ENCODE peak calls at places on chromosomes 2 and 18, in nine cellular contexts. F is fibroblast of lung, X is heart left ventricle, D is breast epithelium, U is substantia nigra, V is colonic mucosa, J is MM.1S, S is tibial nerve, G is prostate gland. M is an unnamed sample.

GRCh38 chr2:190911813-190912212 is 31.2 kb downstream of the GLS start:
- DNase-seq in F (peak), X (no peak), D (no peak), U (no peak), V (no peak), J (no peak), S (no peak), G (no peak), M (no peak)

GRCh38 chr2:222797871-222798270 is 63.0 kb upstream of the ACSL3 start:
- DNase-seq in F (no peak), X (no peak), D (no peak), U (no peak), V (no peak), J (no peak), S (no peak), G (no peak), M (no peak)

GRCh38 chr2:12090590-12090989 is 344.2 kb downstream of the LPIN1 start:
- DNase-seq in F (peak), X (no peak), D (no peak), U (no peak), V (no peak), J (no peak), S (no peak), G (no peak), M (no peak)

GRCh38 chr2:112692496-112692911 is 28.3 kb upstream of the NT5DC4 start:
- DNase-seq in F (peak), X (no peak), D (peak), U (no peak), V (peak), J (peak), S (no peak), G (peak), M (no peak)

GRCh38 chr2:83971547-83971946 is 487.5 kb downstream of the SUCLG1 start:
- DNase-seq in F (no peak), X (no peak), D (no peak), U (no peak), V (no peak), J (no peak), S (no peak), G (no peak), M (no peak)

GRCh38 chr2:198656869-198657268 is 800.9 kb downstream of the SATB2 start:
- DNase-seq in F (no peak), X (no peak), D (no peak), U (no peak), V (no peak), J (no peak), S (no peak), G (no peak), M (no peak)

GRCh38 chr2:138094031-138094430 is 129.8 kb downstream of the HNMT start:
- DNase-seq in F (no peak), X (no peak), D (no peak), U (no peak), V (no peak), J (no peak), S (no peak), G (no peak), M (no peak)

GRCh38 chr18:44765451-44765850 is 84.8 kb downstream of the SETBP1 start:
- DNase-seq in F (no peak), X (no peak), D (no peak), U (no peak), V (no peak), J (no peak), S (no peak), G (no peak), M (no peak)

GRCh38 chr2:111135910-111136297 is 15.2 kb downstream of the BCL2L11 start:
- DNase-seq in F (peak), X (no peak), D (peak), U (no peak), V (no peak), J (no peak), S (no peak), G (no peak), M (no peak)

GRCh38 chr2:240386321-240386720 is 49.1 kb upstream of the GPC1 start:
- DNase-seq in F (no peak), X (peak), D (no peak), U (no peak), V (no peak), J (no peak), S (no peak), G (no peak), M (no peak)

GRCh38 chr18:48293954-48294893 is 115.0 kb downstream of the ZBTB7C start:
- DNase-seq in F (peak), X (no peak), D (peak), U (no peak), V (no peak), J (no peak), S (no peak), G (no peak), M (no peak)

GRCh38 chr2:133434962-133435668 is 133.1 kb downstream of the NCKAP5 start:
- DNase-seq in F (peak), X (peak), D (peak), U (no peak), V (no peak), J (no peak), S (no peak), G (no peak), M (no peak)

GRCh38 chr18:6210349-6211173 is 204.2 kb downstream of the L3MBTL4 start:
- DNase-seq in F (no peak), X (no peak), D (no peak), U (no peak), V (no peak), J (no peak), S (no peak), G (no peak), M (no peak)

GRCh38 chr2:143994936-143995335 is 525.0 kb downstream of the ZEB2 start:
- DNase-seq in F (no peak), X (no peak), D (no peak), U (no peak), V (no peak), J (no peak), S (no peak), G (no peak), M (no peak)

GRCh38 chr2:130252880-130253645 is 54.8 kb upstream of the TUBA3E start:
- DNase-seq in F (no peak), X (peak), D (no peak), U (no peak), V (peak), J (no peak), S (no peak), G (no peak), M (no peak)

GRCh38 chr18:8623549-8624106 is 14.4 kb downstream of the RAB12 start:
- DNase-seq in F (no peak), X (peak), D (no peak), U (no peak), V (peak), J (peak), S (no peak), G (no peak), M (peak)

GRCh38 chr18:56068030-56068671 is 480.2 kb upstream of the TCF4 start:
- DNase-seq in F (peak), X (no peak), D (no peak), U (no peak), V (no peak), J (no peak), S (no peak), G (no peak), M (no peak)

GRCh38 chr2:9285921-9286320 is 79.3 kb downstream of the ASAP2 start:
- DNase-seq in F (no peak), X (no peak), D (no peak), U (no peak), V (no peak), J (no peak), S (no peak), G (no peak), M (no peak)

GRCh38 chr2:63581266-63581961 is 6.9 kb downstream of the WDPCP start:
- DNase-seq in F (peak), X (no peak), D (no peak), U (no peak), V (no peak), J (no peak), S (no peak), G (no peak), M (no peak)

GRCh38 chr2:61011649-61012048 is 5.9 kb upstream of the PEX13 start:
- DNase-seq in F (peak), X (no peak), D (no peak), U (no peak), V (no peak), J (no peak), S (no peak), G (no peak), M (no peak)

GRCh38 chr2:172708247-172708646 is 27.4 kb upstream of the RAPGEF4 start:
- DNase-seq in F (no peak), X (no peak), D (no peak), U (no peak), V (no peak), J (no peak), S (no peak), G (no peak), M (no peak)

GRCh38 chr2:120820885-120821279 is 85.2 kb downstream of the GLI2 start:
- DNase-seq in F (peak), X (no peak), D (peak), U (no peak), V (no peak), J (peak), S (no peak), G (no peak), M (no peak)

GRCh38 chr2:172783091-172783898 is 47.6 kb downstream of the RAPGEF4 start:
- DNase-seq in F (peak), X (no peak), D (peak), U (no peak), V (no peak), J (no peak), S (no peak), G (peak), M (no peak)

GRCh38 chr2:202104286-202104870 is 31.3 kb downstream of the KIAA2012 start:
- DNase-seq in F (peak), X (no peak), D (no peak), U (no peak), V (peak), J (peak), S (no peak), G (no peak), M (no peak)

GRCh38 chr2:16050261-16051045 is 110.1 kb downstream of the MYCN start:
- DNase-seq in F (no peak), X (no peak), D (no peak), U (no peak), V (no peak), J (no peak), S (no peak), G (no peak), M (no peak)
- H3K27ac ChIP-seq in F (no peak), X (no peak), D (no peak), U (peak), V (no peak), J (no peak), S (no peak), G (no peak), M (no peak)

GRCh38 chr2:197158591-197159550 is 151.7 kb downstream of the ANKRD44 start:
- DNase-seq in F (peak), X (no peak), D (no peak), U (no peak), V (no peak), J (no peak), S (no peak), G (no peak), M (no peak)
- H3K27ac ChIP-seq in F (no peak), X (no peak), D (peak), U (no peak), V (peak), J (no peak), S (no peak), G (no peak), M (peak)

DNA sequence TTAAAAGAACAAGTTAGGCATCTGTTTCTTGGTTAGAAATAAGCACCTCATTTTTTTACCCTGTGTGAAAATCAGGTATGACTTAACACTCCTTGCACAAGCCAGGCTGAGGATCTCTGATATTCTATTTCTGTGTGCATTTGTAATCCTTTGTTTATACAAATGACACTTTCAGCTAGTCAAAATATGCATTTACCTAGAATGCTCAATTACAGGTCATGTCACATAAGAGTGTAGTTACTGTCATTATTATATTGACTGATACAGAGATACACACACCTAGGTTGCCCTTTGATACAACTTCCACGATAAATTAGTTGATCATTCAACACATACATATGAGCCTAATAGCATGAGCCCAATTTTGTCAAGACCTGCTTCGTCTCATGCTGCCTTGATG is 144.3 kb downstream of the CHST9 start:
- DNase-seq in F (no peak), X (no peak), D (no peak), U (no peak), V (no peak), J (no peak), S (no peak), G (no peak), M (no peak)
- H3K27ac ChIP-seq in F (no peak), X (no peak), D (no peak), U (no peak), V (no peak), J (no peak), S (no peak), G (no peak), M (no peak)

DNA sequence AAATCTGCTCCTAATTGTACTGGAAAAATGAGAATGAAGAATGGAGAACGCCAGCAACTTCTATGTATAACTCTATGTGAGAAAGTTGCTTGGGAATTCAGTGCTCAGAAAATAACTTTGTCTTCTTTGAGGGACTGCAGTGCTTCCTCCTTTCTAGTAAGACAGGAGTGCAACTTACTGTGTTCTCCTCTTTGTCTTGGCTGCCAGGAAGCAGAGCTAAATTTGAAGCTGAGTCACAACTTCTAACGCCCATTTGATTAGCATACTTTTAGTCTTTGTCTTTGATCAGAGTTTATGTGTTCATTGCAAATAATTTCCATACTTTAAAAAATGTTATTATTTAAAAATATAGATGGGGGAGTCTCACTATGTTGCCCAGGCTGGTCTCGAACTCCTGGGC is 6.6 kb downstream of the ARHGAP25 start:
- DNase-seq in F (peak), X (no peak), D (no peak), U (no peak), V (peak), J (no peak), S (no peak), G (no peak), M (no peak)
- H3K27ac ChIP-seq in F (no peak), X (no peak), D (no peak), U (no peak), V (peak), J (no peak), S (peak), G (no peak), M (no peak)

GRCh38 chr2:189181706-189182105 is 2.1 kb upstream of the COL5A2 start:
- DNase-seq in F (no peak), X (no peak), D (no peak), U (no peak), V (no peak), J (no peak), S (no peak), G (no peak), M (no peak)
- H3K27ac ChIP-seq in F (no peak), X (no peak), D (no peak), U (no peak), V (no peak), J (no peak), S (no peak), G (no peak), M (no peak)

DNA sequence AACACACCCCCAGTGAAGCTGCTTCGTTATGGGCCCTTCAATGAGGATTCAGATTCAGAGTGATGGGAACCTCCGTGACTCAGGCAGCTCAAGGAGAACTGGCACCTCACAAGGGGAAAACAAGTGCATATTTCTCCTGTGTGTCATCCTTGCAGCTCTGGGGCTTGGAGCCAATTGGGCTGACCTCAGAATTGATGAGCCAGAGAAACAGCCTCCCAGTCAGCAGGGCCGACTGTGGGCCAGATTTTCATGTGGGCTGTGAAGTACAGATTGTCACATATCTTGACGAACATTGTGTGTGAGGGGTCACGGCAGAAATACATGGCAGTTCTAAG is 189.6 kb upstream of the SP5 start:
- DNase-seq in F (peak), X (peak), D (peak), U (no peak), V (peak), J (no peak), S (peak), G (peak), M (no peak)
- H3K27ac ChIP-seq in F (peak), X (peak), D (peak), U (no peak), V (no peak), J (no peak), S (peak), G (peak), M (no peak)

DNA sequence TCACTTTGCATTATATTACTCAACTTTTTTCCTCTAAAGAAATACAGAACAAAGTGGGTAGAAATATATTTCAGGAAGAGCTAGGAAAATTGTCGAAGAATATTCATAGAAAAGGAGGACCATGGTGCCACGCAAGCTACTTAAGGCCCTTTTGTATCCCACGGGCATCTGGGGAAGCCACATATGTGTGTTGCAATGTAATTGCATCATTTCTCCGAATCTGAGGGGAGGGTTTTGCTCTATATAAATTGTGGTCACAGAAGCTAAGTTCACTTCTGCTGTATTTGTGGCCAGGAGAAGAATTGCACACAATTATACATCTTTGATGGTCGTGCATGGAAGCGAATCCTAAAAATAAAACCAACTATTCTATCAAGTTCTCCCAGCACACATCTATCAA is 360.3 kb downstream of the IRS1 start:
- DNase-seq in F (peak), X (no peak), D (no peak), U (no peak), V (no peak), J (no peak), S (no peak), G (no peak), M (no peak)
- H3K27ac ChIP-seq in F (no peak), X (no peak), D (no peak), U (no peak), V (no peak), J (no peak), S (peak), G (no peak), M (no peak)

M was measured in caudate nucleus.